ENCODE peak calls at places on chromosomes 6 and 20, in eight cellular contexts. One of them, this sample, is unnamed.

GRCh38 chr20:46070215-46070910 is 19.4 kb downstream of the NCOA5 start:
- DNase-seq in testis: no peak
- DNase-seq in H9: no peak
- DNase-seq in heart right ventricle: no peak
- DNase-seq in CD14-positive monocyte: no peak
- DNase-seq in activated CD8-positive, alpha-beta T cell treated with anti-CD3 and anti-CD28 coated beads for 36 hours: no peak
- DNase-seq in A549: no peak
- DNase-seq in D721Med: no peak
- DNase-seq in this sample: no peak

GRCh38 chr20:36149469-36149868 is 5.1 kb upstream of the EPB41L1 start:
- DNase-seq in testis: no peak
- DNase-seq in H9: no peak
- DNase-seq in heart right ventricle: peak
- DNase-seq in CD14-positive monocyte: no peak
- DNase-seq in activated CD8-positive, alpha-beta T cell treated with anti-CD3 and anti-CD28 coated beads for 36 hours: no peak
- DNase-seq in A549: no peak
- DNase-seq in D721Med: no peak
- DNase-seq in this sample: no peak

GRCh38 chr6:26054937-26055669 is 32.1 kb upstream of the HFE start:
- DNase-seq in testis: peak
- DNase-seq in H9: peak
- DNase-seq in heart right ventricle: peak
- DNase-seq in CD14-positive monocyte: peak
- DNase-seq in activated CD8-positive, alpha-beta T cell treated with anti-CD3 and anti-CD28 coated beads for 36 hours: peak
- DNase-seq in A549: peak
- DNase-seq in D721Med: peak
- DNase-seq in this sample: peak

GRCh38 chr20:41174373-41174772 is 37.0 kb downstream of the PLCG1 start:
- DNase-seq in testis: peak
- DNase-seq in H9: peak
- DNase-seq in heart right ventricle: peak
- DNase-seq in CD14-positive monocyte: no peak
- DNase-seq in activated CD8-positive, alpha-beta T cell treated with anti-CD3 and anti-CD28 coated beads for 36 hours: no peak
- DNase-seq in A549: no peak
- DNase-seq in D721Med: no peak
- DNase-seq in this sample: no peak

GRCh38 chr20:2210646-2211556 is 84.9 kb upstream of the TGM3 start:
- DNase-seq in testis: peak
- DNase-seq in H9: no peak
- DNase-seq in heart right ventricle: peak
- DNase-seq in CD14-positive monocyte: peak
- DNase-seq in activated CD8-positive, alpha-beta T cell treated with anti-CD3 and anti-CD28 coated beads for 36 hours: no peak
- DNase-seq in A549: no peak
- DNase-seq in D721Med: no peak
- DNase-seq in this sample: no peak

GRCh38 chr6:109979033-109979921 is 1.2 kb downstream of the GPR6 start:
- DNase-seq in testis: no peak
- DNase-seq in H9: peak
- DNase-seq in heart right ventricle: no peak
- DNase-seq in CD14-positive monocyte: no peak
- DNase-seq in activated CD8-positive, alpha-beta T cell treated with anti-CD3 and anti-CD28 coated beads for 36 hours: no peak
- DNase-seq in A549: no peak
- DNase-seq in D721Med: no peak
- DNase-seq in this sample: peak

GRCh38 chr6:20424679-20425078 is 23.0 kb downstream of the E2F3 start:
- DNase-seq in testis: no peak
- DNase-seq in H9: no peak
- DNase-seq in heart right ventricle: no peak
- DNase-seq in CD14-positive monocyte: peak
- DNase-seq in activated CD8-positive, alpha-beta T cell treated with anti-CD3 and anti-CD28 coated beads for 36 hours: no peak
- DNase-seq in A549: no peak
- DNase-seq in D721Med: no peak
- DNase-seq in this sample: no peak

GRCh38 chr20:46852313-46852712 is 42.3 kb upstream of the EYA2 start:
- DNase-seq in testis: no peak
- DNase-seq in H9: no peak
- DNase-seq in heart right ventricle: no peak
- DNase-seq in CD14-positive monocyte: no peak
- DNase-seq in activated CD8-positive, alpha-beta T cell treated with anti-CD3 and anti-CD28 coated beads for 36 hours: no peak
- DNase-seq in A549: no peak
- DNase-seq in D721Med: no peak
- DNase-seq in this sample: no peak

GRCh38 chr20:56653221-56653620 is 24.1 kb downstream of the TFAP2C start:
- DNase-seq in testis: no peak
- DNase-seq in H9: no peak
- DNase-seq in heart right ventricle: no peak
- DNase-seq in CD14-positive monocyte: no peak
- DNase-seq in activated CD8-positive, alpha-beta T cell treated with anti-CD3 and anti-CD28 coated beads for 36 hours: no peak
- DNase-seq in A549: no peak
- DNase-seq in D721Med: no peak
- DNase-seq in this sample: no peak

GRCh38 chr6:111631930-111632460 is 26.3 kb upstream of the TRAF3IP2 start:
- DNase-seq in testis: no peak
- DNase-seq in H9: peak
- DNase-seq in heart right ventricle: no peak
- DNase-seq in CD14-positive monocyte: no peak
- DNase-seq in activated CD8-positive, alpha-beta T cell treated with anti-CD3 and anti-CD28 coated beads for 36 hours: no peak
- DNase-seq in A549: no peak
- DNase-seq in D721Med: no peak
- DNase-seq in this sample: no peak

GRCh38 chr6:68502946-68503345 is 132.1 kb upstream of the ADGRB3 start:
- DNase-seq in testis: no peak
- DNase-seq in H9: no peak
- DNase-seq in heart right ventricle: no peak
- DNase-seq in CD14-positive monocyte: no peak
- DNase-seq in activated CD8-positive, alpha-beta T cell treated with anti-CD3 and anti-CD28 coated beads for 36 hours: no peak
- DNase-seq in A549: no peak
- DNase-seq in D721Med: no peak
- DNase-seq in this sample: no peak

GRCh38 chr6:79544299-79544927 is 7.2 kb upstream of the LCA5 start:
- DNase-seq in testis: peak
- DNase-seq in H9: no peak
- DNase-seq in heart right ventricle: no peak
- DNase-seq in CD14-positive monocyte: no peak
- DNase-seq in activated CD8-positive, alpha-beta T cell treated with anti-CD3 and anti-CD28 coated beads for 36 hours: no peak
- DNase-seq in A549: no peak
- DNase-seq in D721Med: no peak
- DNase-seq in this sample: no peak

DNA sequence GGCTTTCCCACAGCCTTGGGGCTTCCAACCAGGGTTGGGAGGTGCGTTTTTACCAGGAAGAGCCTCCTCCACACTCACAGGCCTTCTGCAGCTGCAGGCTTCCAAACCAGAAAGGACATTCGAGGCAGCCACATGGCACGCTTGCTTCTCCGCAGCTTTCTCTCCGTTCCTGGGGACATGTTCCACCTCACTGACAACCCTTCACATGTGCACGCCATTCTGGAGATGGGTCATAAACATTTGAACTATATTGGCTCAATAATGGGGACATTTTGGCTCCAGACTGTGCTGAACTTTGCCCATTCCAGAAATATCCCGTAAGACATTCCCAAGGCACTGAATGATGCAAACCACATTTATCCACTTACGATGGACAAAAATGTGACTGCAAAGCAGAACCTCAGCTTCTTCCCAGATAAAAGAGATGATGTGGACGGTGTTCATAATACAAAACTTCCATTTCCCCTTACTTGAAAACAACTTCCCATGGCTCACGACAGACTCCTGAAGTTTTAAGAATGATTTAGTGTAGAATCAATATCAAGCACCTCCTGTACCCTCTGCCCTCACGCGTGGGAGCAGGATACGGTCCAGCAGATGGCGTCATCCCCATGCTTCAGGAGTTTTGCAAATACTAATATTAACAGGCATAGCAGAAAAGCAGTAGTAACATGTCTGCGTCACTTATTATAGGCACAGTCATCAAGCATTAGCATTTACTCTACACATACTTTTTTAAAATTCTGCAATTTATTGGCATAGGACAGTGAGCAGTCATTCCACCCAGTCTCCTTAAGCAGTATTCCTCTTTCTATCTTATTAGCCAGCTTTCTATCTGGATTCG is 25.4 kb upstream of the FOXF2 start:
- DNase-seq in testis: no peak
- DNase-seq in H9: no peak
- DNase-seq in heart right ventricle: no peak
- DNase-seq in CD14-positive monocyte: no peak
- DNase-seq in activated CD8-positive, alpha-beta T cell treated with anti-CD3 and anti-CD28 coated beads for 36 hours: no peak
- DNase-seq in A549: no peak
- DNase-seq in D721Med: no peak
- DNase-seq in this sample: peak
- TF ChIP-seq CTCF in testis: no peak
- TF ChIP-seq CTCF in H9: peak
- TF ChIP-seq CTCF in heart right ventricle: no peak
- TF ChIP-seq CTCF in CD14-positive monocyte: no peak
- TF ChIP-seq CTCF in activated CD8-positive, alpha-beta T cell treated with anti-CD3 and anti-CD28 coated beads for 36 hours: no peak
- TF ChIP-seq CTCF in A549: peak
- TF ChIP-seq CTCF in D721Med: peak
- TF ChIP-seq CTCF in this sample: peak

GRCh38 chr6:138275976-138276375 is 57.7 kb upstream of the PBOV1 start:
- DNase-seq in testis: no peak
- DNase-seq in H9: peak
- DNase-seq in heart right ventricle: no peak
- DNase-seq in CD14-positive monocyte: no peak
- DNase-seq in activated CD8-positive, alpha-beta T cell treated with anti-CD3 and anti-CD28 coated beads for 36 hours: no peak
- DNase-seq in A549: no peak
- DNase-seq in D721Med: no peak
- DNase-seq in this sample: no peak
- TF ChIP-seq CTCF in testis: no peak
- TF ChIP-seq CTCF in H9: peak
- TF ChIP-seq CTCF in heart right ventricle: no peak
- TF ChIP-seq CTCF in CD14-positive monocyte: no peak
- TF ChIP-seq CTCF in activated CD8-positive, alpha-beta T cell treated with anti-CD3 and anti-CD28 coated beads for 36 hours: no peak
- TF ChIP-seq CTCF in A549: no peak
- TF ChIP-seq CTCF in D721Med: no peak
- TF ChIP-seq CTCF in this sample: no peak

GRCh38 chr6:113982055-113982550 is 11.2 kb upstream of the HDAC2 start:
- DNase-seq in testis: no peak
- DNase-seq in H9: no peak
- DNase-seq in heart right ventricle: no peak
- DNase-seq in CD14-positive monocyte: no peak
- DNase-seq in activated CD8-positive, alpha-beta T cell treated with anti-CD3 and anti-CD28 coated beads for 36 hours: no peak
- DNase-seq in A549: no peak
- DNase-seq in D721Med: no peak
- DNase-seq in this sample: no peak

GRCh38 chr6:113979930-113980329 is 9.0 kb upstream of the HDAC2 start:
- DNase-seq in testis: no peak
- DNase-seq in H9: no peak
- DNase-seq in heart right ventricle: no peak
- DNase-seq in CD14-positive monocyte: no peak
- DNase-seq in activated CD8-positive, alpha-beta T cell treated with anti-CD3 and anti-CD28 coated beads for 36 hours: no peak
- DNase-seq in A549: no peak
- DNase-seq in D721Med: no peak
- DNase-seq in this sample: no peak

GRCh38 chr6:113978084-113978675 is 7.2 kb upstream of the HDAC2 start:
- DNase-seq in testis: no peak
- DNase-seq in H9: no peak
- DNase-seq in heart right ventricle: no peak
- DNase-seq in CD14-positive monocyte: no peak
- DNase-seq in activated CD8-positive, alpha-beta T cell treated with anti-CD3 and anti-CD28 coated beads for 36 hours: no peak
- DNase-seq in A549: no peak
- DNase-seq in D721Med: no peak
- DNase-seq in this sample: no peak

GRCh38 chr6:113976806-113977205 is 5.9 kb upstream of the HDAC2 start:
- DNase-seq in testis: no peak
- DNase-seq in H9: no peak
- DNase-seq in heart right ventricle: no peak
- DNase-seq in CD14-positive monocyte: no peak
- DNase-seq in activated CD8-positive, alpha-beta T cell treated with anti-CD3 and anti-CD28 coated beads for 36 hours: no peak
- DNase-seq in A549: no peak
- DNase-seq in D721Med: no peak
- DNase-seq in this sample: no peak

DNA sequence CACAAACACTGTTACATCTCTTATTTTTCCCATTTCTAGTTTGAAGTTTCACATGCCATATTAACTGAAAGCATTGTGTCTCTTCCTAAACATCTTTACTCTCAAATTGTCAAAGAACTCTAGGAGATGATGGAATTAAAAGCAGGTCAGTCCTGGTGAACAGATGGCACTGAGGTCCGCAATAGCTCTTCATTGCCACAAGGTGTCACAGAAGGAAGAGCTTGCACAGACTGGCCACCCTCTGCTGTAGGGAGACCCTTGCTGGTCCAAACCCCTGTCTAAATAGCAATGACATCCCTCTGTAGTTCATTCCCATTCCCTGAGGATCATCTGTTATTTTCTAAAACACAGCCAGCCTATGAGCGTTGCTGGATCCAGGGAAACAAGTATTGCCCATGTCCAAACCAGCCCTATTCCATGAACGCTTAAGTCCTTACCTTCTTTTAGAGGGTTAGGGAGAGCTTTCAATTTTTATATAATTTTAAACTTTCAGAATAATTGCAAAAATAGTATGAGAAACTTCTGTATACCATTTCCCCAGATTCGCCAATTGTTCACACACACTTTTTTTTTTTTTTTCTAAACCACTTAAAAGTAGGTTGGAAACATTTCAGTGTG is 10.1 kb upstream of the HDAC2 start:
- DNase-seq in testis: no peak
- DNase-seq in H9: peak
- DNase-seq in heart right ventricle: no peak
- DNase-seq in CD14-positive monocyte: no peak
- DNase-seq in activated CD8-positive, alpha-beta T cell treated with anti-CD3 and anti-CD28 coated beads for 36 hours: peak
- DNase-seq in A549: peak
- DNase-seq in D721Med: no peak
- DNase-seq in this sample: peak
- TF ChIP-seq CTCF in testis: peak
- TF ChIP-seq CTCF in H9: peak
- TF ChIP-seq CTCF in heart right ventricle: no peak
- TF ChIP-seq CTCF in CD14-positive monocyte: peak
- TF ChIP-seq CTCF in activated CD8-positive, alpha-beta T cell treated with anti-CD3 and anti-CD28 coated beads for 36 hours: peak
- TF ChIP-seq CTCF in A549: peak
- TF ChIP-seq CTCF in D721Med: peak
- TF ChIP-seq CTCF in this sample: peak

GRCh38 chr20:33336375-33336774 is 53.4 kb downstream of the BPIFB1 start:
- DNase-seq in testis: no peak
- DNase-seq in H9: no peak
- DNase-seq in heart right ventricle: no peak
- DNase-seq in CD14-positive monocyte: no peak
- DNase-seq in activated CD8-positive, alpha-beta T cell treated with anti-CD3 and anti-CD28 coated beads for 36 hours: no peak
- DNase-seq in A549: no peak
- DNase-seq in D721Med: no peak
- DNase-seq in this sample: no peak

GRCh38 chr20:33337531-33338165 is 54.6 kb downstream of the BPIFB1 start:
- DNase-seq in testis: no peak
- DNase-seq in H9: no peak
- DNase-seq in heart right ventricle: no peak
- DNase-seq in CD14-positive monocyte: no peak
- DNase-seq in activated CD8-positive, alpha-beta T cell treated with anti-CD3 and anti-CD28 coated beads for 36 hours: no peak
- DNase-seq in A549: no peak
- DNase-seq in D721Med: no peak
- DNase-seq in this sample: no peak

GRCh38 chr20:33338465-33339258 is 55.6 kb downstream of the BPIFB1 start:
- DNase-seq in testis: no peak
- DNase-seq in H9: no peak
- DNase-seq in heart right ventricle: no peak
- DNase-seq in CD14-positive monocyte: no peak
- DNase-seq in activated CD8-positive, alpha-beta T cell treated with anti-CD3 and anti-CD28 coated beads for 36 hours: no peak
- DNase-seq in A549: no peak
- DNase-seq in D721Med: no peak
- DNase-seq in this sample: no peak

GRCh38 chr20:33339515-33340058 is 56.6 kb downstream of the BPIFB1 start:
- DNase-seq in testis: no peak
- DNase-seq in H9: no peak
- DNase-seq in heart right ventricle: no peak
- DNase-seq in CD14-positive monocyte: no peak
- DNase-seq in activated CD8-positive, alpha-beta T cell treated with anti-CD3 and anti-CD28 coated beads for 36 hours: no peak
- DNase-seq in A549: no peak
- DNase-seq in D721Med: no peak
- DNase-seq in this sample: no peak

GRCh38 chr20:33337119-33337518 is 54.1 kb downstream of the BPIFB1 start:
- DNase-seq in testis: no peak
- DNase-seq in H9: no peak
- DNase-seq in heart right ventricle: no peak
- DNase-seq in CD14-positive monocyte: no peak
- DNase-seq in activated CD8-positive, alpha-beta T cell treated with anti-CD3 and anti-CD28 coated beads for 36 hours: no peak
- DNase-seq in A549: no peak
- DNase-seq in D721Med: no peak
- DNase-seq in this sample: no peak
- TF ChIP-seq CTCF in testis: no peak
- TF ChIP-seq CTCF in H9: no peak
- TF ChIP-seq CTCF in heart right ventricle: no peak
- TF ChIP-seq CTCF in CD14-positive monocyte: no peak
- TF ChIP-seq CTCF in activated CD8-positive, alpha-beta T cell treated with anti-CD3 and anti-CD28 coated beads for 36 hours: no peak
- TF ChIP-seq CTCF in A549: no peak
- TF ChIP-seq CTCF in D721Med: peak
- TF ChIP-seq CTCF in this sample: no peak

This sample was measured in endothelial cell.